ENCODE peak calls at places on chromosomes 2 and 18, in six cellular contexts. O, C, R, Y, N and T are unnamed samples. For H3K4me1, the result is how much of the 10 kb centered on the place peaks cover.

GRCh38 chr2:72483346-72483745 is 335.7 kb upstream of the CYP26B1 start:
- DNase-seq in O (no peak), C (no peak), R (no peak), Y (no peak), N (no peak), T (no peak)

GRCh38 chr2:80266231-80266630 is 38.3 kb downstream of the LRRTM1 start:
- DNase-seq in O (no peak), C (no peak), R (no peak), Y (no peak), N (no peak), T (no peak)

GRCh38 chr18:49901862-49902340 is 88.6 kb upstream of the ACAA2 start:
- DNase-seq in O (no peak), C (no peak), R (no peak), Y (no peak), N (no peak), T (no peak)

GRCh38 chr2:223735035-223735640 is 102.2 kb downstream of the AP1S3 start:
- DNase-seq in O (no peak), C (no peak), R (no peak), Y (no peak), N (no peak), T (no peak)

GRCh38 chr18:26549486-26550435 is 1.4 kb upstream of the KCTD1 start:
- DNase-seq in O (peak), C (peak), R (peak), Y (no peak), N (peak), T (peak)

GRCh38 chr2:47561906-47562305 is 158.9 kb downstream of the MSH2 start:
- DNase-seq in O (no peak), C (no peak), R (no peak), Y (no peak), N (no peak), T (no peak)

GRCh38 chr2:212618636-212619035 is 80.0 kb upstream of the ERBB4 start:
- DNase-seq in O (no peak), C (peak), R (no peak), Y (no peak), N (no peak), T (no peak)

GRCh38 chr2:239811806-239812560 is 213.2 kb downstream of the NDUFA10 start:
- DNase-seq in O (no peak), C (no peak), R (no peak), Y (no peak), N (no peak), T (no peak)

GRCh38 chr18:765764-766549 is 46.1 kb downstream of the YES1 start:
- DNase-seq in O (no peak), C (no peak), R (no peak), Y (no peak), N (no peak), T (no peak)

GRCh38 chr2:26049641-26050040 is 15.8 kb downstream of the RAB10 start:
- DNase-seq in O (no peak), C (peak), R (no peak), Y (no peak), N (no peak), T (no peak)

GRCh38 chr2:37287966-37288365 is 36.7 kb downstream of the PRKD3 start:
- DNase-seq in O (no peak), C (no peak), R (peak), Y (peak), N (peak), T (no peak)

GRCh38 chr2:15142069-15142689 is 419.0 kb downstream of the NBAS start:
- DNase-seq in O (no peak), C (no peak), R (no peak), Y (peak), N (no peak), T (no peak)

GRCh38 chr2:72028996-72029395 is 118.7 kb downstream of the CYP26B1 start:
- DNase-seq in O (no peak), C (no peak), R (no peak), Y (no peak), N (no peak), T (no peak)

GRCh38 chr2:207133862-207134519 is 31.8 kb downstream of the KLF7 start:
- DNase-seq in O (peak), C (peak), R (peak), Y (no peak), N (peak), T (peak)

GRCh38 chr2:20012282-20013060 is at the start of gene MATN3:
- DNase-seq in O (peak), C (peak), R (peak), Y (no peak), N (peak), T (no peak)

GRCh38 chr18:57446322-57446721 is 11.1 kb downstream of the ONECUT2 start:
- DNase-seq in O (no peak), C (no peak), R (peak), Y (no peak), N (no peak), T (no peak)

GRCh38 chr18:22627506-22627905 is 209.8 kb upstream of the CTAGE1 start:
- DNase-seq in O (no peak), C (no peak), R (no peak), Y (no peak), N (no peak), T (no peak)

GRCh38 chr18:22626771-22627170 is 209.1 kb upstream of the CTAGE1 start:
- DNase-seq in O (no peak), C (no peak), R (no peak), Y (no peak), N (no peak), T (no peak)

GRCh38 chr18:22624171-22624570 is 206.5 kb upstream of the CTAGE1 start:
- DNase-seq in O (no peak), C (no peak), R (no peak), Y (no peak), N (no peak), T (no peak)

GRCh38 chr18:22623513-22623912 is 205.8 kb upstream of the CTAGE1 start:
- DNase-seq in O (no peak), C (no peak), R (no peak), Y (no peak), N (no peak), T (no peak)

DNA sequence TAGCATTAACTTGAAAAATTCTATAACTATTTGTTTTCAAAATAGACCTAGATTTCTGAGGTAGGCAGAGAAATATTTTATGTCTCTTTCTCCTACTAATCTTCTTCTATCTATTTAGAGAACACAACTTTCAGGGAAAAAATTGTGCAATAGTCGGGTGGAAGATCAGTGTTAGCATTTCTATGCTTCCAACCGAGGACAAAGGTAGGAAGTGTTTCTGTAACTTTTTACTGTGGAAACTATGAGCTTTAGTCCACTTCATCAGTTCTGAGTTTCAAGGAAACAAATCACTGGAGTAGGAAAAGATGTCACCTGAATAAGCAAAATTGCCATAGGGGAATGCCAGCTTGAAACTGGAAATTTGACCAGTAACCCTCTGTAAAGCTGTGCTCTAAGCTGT is 207.7 kb upstream of the CTAGE1 start:
- DNase-seq in O (no peak), C (no peak), R (no peak), Y (no peak), N (peak), T (no peak)
- H3K4me1 ChIP-seq in O (under half), C (under half), R (under half), Y (under half), N (under half), T (under half)

GRCh38 chr2:127664065-127664894 is 11.1 kb downstream of the LIMS2 start:
- DNase-seq in O (no peak), C (no peak), R (no peak), Y (no peak), N (no peak), T (no peak)
- H3K4me3 ChIP-seq in O (no peak), C (peak), R (no peak), Y (no peak), N (no peak), T (peak)

GRCh38 chr2:65349863-65350262 is 82.5 kb downstream of the SPRED2 start:
- DNase-seq in O (no peak), C (peak), R (no peak), Y (no peak), N (peak), T (no peak)

GRCh38 chr2:65350714-65351113 is 81.7 kb downstream of the SPRED2 start:
- DNase-seq in O (no peak), C (no peak), R (peak), Y (no peak), N (no peak), T (no peak)

GRCh38 chr2:65344689-65345088 is 87.7 kb downstream of the SPRED2 start:
- DNase-seq in O (no peak), C (no peak), R (no peak), Y (no peak), N (no peak), T (no peak)

GRCh38 chr2:65345626-65346025 is 86.8 kb downstream of the SPRED2 start:
- DNase-seq in O (no peak), C (no peak), R (no peak), Y (no peak), N (no peak), T (no peak)

DNA sequence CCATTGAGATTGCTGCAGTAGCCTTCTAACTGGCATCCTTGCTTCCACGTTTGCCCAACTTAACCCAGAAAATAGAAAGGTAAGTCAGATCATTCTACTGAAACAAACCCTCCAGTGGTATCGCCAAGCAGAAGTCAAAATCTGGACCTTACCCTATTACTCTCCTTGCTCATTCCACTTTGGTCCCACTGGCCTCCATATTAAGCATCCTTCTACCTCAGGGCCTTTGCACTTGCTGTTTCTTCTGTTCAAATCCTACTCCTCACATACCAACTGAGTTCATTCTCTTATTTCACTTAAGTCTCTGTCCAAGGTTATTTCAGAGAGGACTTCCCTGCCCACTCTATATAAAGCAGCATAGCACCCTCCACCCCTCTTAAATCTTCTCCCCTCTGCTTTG is 84.5 kb downstream of the SPRED2 start:
- DNase-seq in O (no peak), C (no peak), R (no peak), Y (no peak), N (no peak), T (no peak)
- H3K4me1 ChIP-seq in O (under half), C (under half), R (under half), Y (under half), N (under half), T (under half)

DNA sequence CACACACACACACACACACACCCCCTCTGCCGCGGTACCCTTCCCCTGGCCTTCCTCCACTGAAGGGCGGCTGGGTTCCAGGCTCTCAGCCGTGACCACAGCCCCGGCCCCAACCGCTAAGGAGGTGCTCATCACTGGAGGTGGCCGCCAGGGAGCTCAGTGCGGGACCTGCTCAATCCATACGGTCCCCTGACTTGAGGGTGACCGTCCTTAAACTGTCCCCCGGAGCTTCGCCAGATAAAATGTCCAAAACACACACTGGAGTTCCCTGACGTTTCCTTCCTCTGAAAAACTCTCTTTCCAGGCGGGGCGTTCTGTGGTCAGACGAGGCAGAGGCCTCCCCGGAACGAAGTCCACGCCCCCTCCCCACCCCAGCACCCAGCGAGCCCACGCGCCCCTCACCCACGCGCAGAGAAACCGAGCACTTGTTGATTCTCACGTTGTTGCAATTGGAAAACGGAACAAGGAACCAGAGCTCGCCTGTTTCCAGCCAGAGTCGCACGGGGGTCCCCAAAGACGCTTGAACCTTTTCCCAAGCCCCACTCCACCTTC is 1.4 kb downstream of the MBP start:
- DNase-seq in O (no peak), C (no peak), R (no peak), Y (peak), N (peak), T (no peak)
- H3K4me3 ChIP-seq in O (peak), C (peak), R (peak), Y (peak), N (peak), T (peak)

GRCh38 chr18:44503854-44504253 is 176.8 kb upstream of the SETBP1 start:
- DNase-seq in O (no peak), C (no peak), R (no peak), Y (no peak), N (no peak), T (no peak)
- H3K4me1 ChIP-seq in O (under half), C (under half), R (under half), Y (under half), N (under half), T (under half)

DNA sequence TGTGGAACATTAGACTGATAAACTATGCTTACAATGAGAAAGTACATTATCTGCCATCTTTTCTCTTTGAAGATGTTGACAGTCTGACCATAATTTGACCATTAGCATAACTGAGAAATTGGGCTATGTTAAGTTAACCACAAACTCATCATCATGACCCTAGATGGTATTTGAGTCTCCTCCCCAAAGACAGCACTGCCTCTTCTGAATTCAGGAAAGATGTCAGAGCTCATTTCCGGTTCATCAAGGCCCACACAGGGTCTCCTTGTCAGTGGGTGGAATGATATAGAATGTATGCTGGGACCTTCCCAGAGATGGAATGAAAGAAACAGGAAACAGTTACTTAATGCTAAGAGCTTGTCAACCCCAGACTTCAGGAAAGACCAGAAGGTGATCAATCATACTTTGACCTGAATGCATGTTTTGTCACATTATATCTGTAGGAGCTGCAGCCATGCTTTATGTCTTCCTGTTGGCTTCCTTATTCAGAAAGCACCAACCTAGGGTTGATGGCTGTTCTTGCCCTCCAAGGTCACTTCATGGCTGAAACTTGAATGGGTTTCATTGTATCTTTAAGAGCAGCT is 99.1 kb upstream of the NEUROD1 start:
- DNase-seq in O (no peak), C (peak), R (no peak), Y (no peak), N (no peak), T (no peak)
- H3K4me3 ChIP-seq in O (no peak), C (no peak), R (no peak), Y (no peak), N (no peak), T (no peak)

GRCh38 chr2:69776886-69777777 is 35.2 kb downstream of the ANXA4 start:
- DNase-seq in O (no peak), C (no peak), R (no peak), Y (no peak), N (peak), T (no peak)

GRCh38 chr2:69777778-69778089 is 35.8 kb downstream of the ANXA4 start:
- DNase-seq in O (no peak), C (no peak), R (no peak), Y (no peak), N (no peak), T (no peak)

GRCh38 chr2:69773201-69773600 is 31.3 kb downstream of the ANXA4 start:
- DNase-seq in O (no peak), C (peak), R (no peak), Y (no peak), N (peak), T (no peak)

GRCh38 chr2:69771461-69771860 is 29.5 kb downstream of the ANXA4 start:
- DNase-seq in O (no peak), C (no peak), R (no peak), Y (no peak), N (no peak), T (peak)

GRCh38 chr2:69774984-69775982 is 33.3 kb downstream of the ANXA4 start:
- DNase-seq in O (no peak), C (no peak), R (no peak), Y (peak), N (no peak), T (no peak)
- H3K4me1 ChIP-seq in O (half or more), C (under half), R (half or more), Y (under half), N (under half), T (under half)

GRCh38 chr18:32018331-32019250 is at the start of gene RNF125:
- DNase-seq in O (peak), C (peak), R (peak), Y (peak), N (peak), T (peak)

GRCh38 chr18:32025744-32026143 is 7.1 kb downstream of the RNF125 start:
- DNase-seq in O (no peak), C (no peak), R (no peak), Y (no peak), N (no peak), T (no peak)

GRCh38 chr18:32019251-32019943 is 772 bp downstream of the RNF125 start:
- DNase-seq in O (peak), C (peak), R (peak), Y (peak), N (peak), T (no peak)

GRCh38 chr18:32026491-32027086 is 8.0 kb downstream of the RNF125 start:
- DNase-seq in O (no peak), C (no peak), R (no peak), Y (no peak), N (no peak), T (no peak)

DNA sequence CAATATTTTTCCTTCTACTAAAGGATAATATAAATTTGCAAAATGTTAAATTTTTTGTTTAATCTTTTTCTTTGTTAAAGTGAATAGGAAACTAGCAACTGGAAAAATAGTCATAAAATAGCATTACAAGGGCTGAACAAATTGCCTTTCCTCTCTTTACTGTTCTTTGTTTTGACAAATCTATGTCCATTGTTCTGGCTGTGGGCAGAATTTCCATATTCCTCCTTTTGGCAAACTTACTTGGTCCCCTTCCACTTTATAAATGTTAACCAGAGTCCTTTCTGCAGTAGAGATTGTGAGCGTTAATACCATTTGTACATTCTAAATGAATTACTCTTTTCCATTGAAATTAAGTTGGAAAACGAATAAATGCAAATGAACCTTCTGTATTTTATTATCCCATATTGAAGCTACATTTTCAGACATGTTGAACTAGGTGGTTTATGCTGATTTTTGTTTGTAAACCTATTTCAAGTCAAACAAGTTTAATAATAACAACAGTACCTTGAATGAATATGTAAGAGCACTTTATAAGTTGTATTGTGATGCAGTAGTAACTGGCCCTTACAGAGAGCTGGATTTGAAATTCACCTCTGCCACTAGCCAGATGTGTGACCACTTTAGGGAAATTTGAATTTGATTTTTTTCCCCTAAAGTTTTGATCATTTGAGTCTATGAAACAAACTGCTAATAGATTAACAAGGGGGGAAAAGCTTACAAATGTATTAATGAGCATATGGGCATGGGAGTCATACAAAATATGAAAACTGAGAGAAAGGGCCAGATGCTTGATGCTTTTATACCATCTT is 3.3 kb downstream of the RNF125 start:
- DNase-seq in O (no peak), C (no peak), R (no peak), Y (no peak), N (no peak), T (no peak)
- H3K4me3 ChIP-seq in O (no peak), C (no peak), R (no peak), Y (no peak), N (no peak), T (no peak)

GRCh38 chr2:197236159-197236558 is 74.4 kb downstream of the ANKRD44 start:
- DNase-seq in O (no peak), C (no peak), R (no peak), Y (no peak), N (no peak), T (no peak)

GRCh38 chr2:197234792-197235191 is 75.8 kb downstream of the ANKRD44 start:
- DNase-seq in O (no peak), C (no peak), R (no peak), Y (no peak), N (no peak), T (no peak)

GRCh38 chr2:197236816-197237215 is 73.8 kb downstream of the ANKRD44 start:
- DNase-seq in O (no peak), C (no peak), R (no peak), Y (no peak), N (no peak), T (no peak)

GRCh38 chr2:197232010-197232409 is 78.6 kb downstream of the ANKRD44 start:
- DNase-seq in O (no peak), C (no peak), R (no peak), Y (no peak), N (no peak), T (no peak)

DNA sequence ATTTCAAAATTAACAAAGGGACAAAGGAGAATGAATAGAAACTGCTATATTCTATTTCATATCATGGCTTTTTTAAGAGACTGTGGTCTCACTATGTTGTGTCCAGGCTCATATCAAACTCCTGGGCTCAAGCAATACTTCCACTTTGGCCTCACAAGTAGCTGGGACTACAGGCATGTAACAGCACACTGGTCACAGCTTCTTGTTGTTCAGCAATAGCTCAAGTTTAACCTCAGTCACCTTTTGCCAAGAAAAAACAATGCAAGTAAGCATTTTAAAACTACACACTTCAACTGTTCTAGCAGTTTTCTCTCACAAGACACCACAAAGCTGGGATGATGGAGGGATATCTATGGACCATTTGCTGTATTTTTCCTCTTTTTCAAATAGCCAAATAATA is 77.1 kb downstream of the ANKRD44 start:
- DNase-seq in O (no peak), C (no peak), R (no peak), Y (no peak), N (no peak), T (no peak)
- H3K4me1 ChIP-seq in O (under half), C (under half), R (under half), Y (half or more), N (under half), T (under half)